ENCODE peak calls at places on chromosomes 5 and 9, in five cellular contexts. V is H1, I is H9, K is mesenchymal stem cell, U is neuronal stem cell. Z is an unnamed sample.

GRCh38 chr5:83817591-83817990 is 96.9 kb upstream of the HAPLN1 start:
- DNase-seq in V (no peak), I (no peak), K (no peak), U (no peak), Z (no peak)

GRCh38 chr5:143244990-143245389 is 158.5 kb downstream of the NR3C1 start:
- DNase-seq in V (no peak), I (no peak), K (peak; percentile 74), U (no peak), Z (no peak)

GRCh38 chr5:174306345-174307030 is 261.0 kb downstream of the NSG2 start:
- DNase-seq in V (no peak), I (peak; percentile 24), K (peak; percentile 6), U (no peak), Z (no peak)

GRCh38 chr5:95630394-95630917 is 10.6 kb downstream of the GPR150 start:
- DNase-seq in V (no peak), I (no peak), K (no peak), U (no peak), Z (no peak)

GRCh38 chr9:109986423-109987055 is 206.5 kb downstream of the PALM2AKAP2 start:
- DNase-seq in V (no peak), I (no peak), K (peak; percentile 77), U (no peak), Z (peak; percentile 40)

GRCh38 chr5:6749026-6749716 is 35.9 kb downstream of the TENT4A start:
- DNase-seq in V (no peak), I (no peak), K (no peak), U (no peak), Z (no peak)

GRCh38 chr5:96626956-96627355 is 35.2 kb upstream of the CAST start:
- DNase-seq in V (no peak), I (no peak), K (peak; percentile 70), U (no peak), Z (peak; percentile 6)

GRCh38 chr5:1293997-1294838 is 650 bp downstream of the TERT start:
- DNase-seq in V (peak; percentile 78), I (peak; percentile 66), K (no peak), U (no peak), Z (no peak)

GRCh38 chr5:103469288-103470065 is 93.1 kb downstream of the NUDT12 start:
- DNase-seq in V (no peak), I (no peak), K (peak; percentile 25), U (no peak), Z (peak; percentile 69)

GRCh38 chr9:129138476-129139232 is 27.4 kb downstream of the PTPA start:
- DNase-seq in V (no peak), I (no peak), K (peak; percentile 79), U (no peak), Z (no peak)

GRCh38 chr9:73146113-73146815 is 5.4 kb upstream of the ANXA1 start:
- DNase-seq in V (no peak), I (no peak), K (no peak), U (no peak), Z (no peak)

GRCh38 chr9:125541840-125542243 is 165.2 kb downstream of the MAPKAP1 start:
- DNase-seq in V (no peak), I (no peak), K (no peak), U (no peak), Z (no peak)

GRCh38 chr9:112174223-112174964 is 703 bp downstream of the SUSD1 start:
- DNase-seq in V (no peak), I (no peak), K (peak; percentile 65), U (no peak), Z (peak; percentile 60)

GRCh38 chr5:109911731-109912130 is 222.0 kb downstream of the MAN2A1 start:
- DNase-seq in V (no peak), I (no peak), K (peak; percentile 23), U (no peak), Z (no peak)

GRCh38 chr9:116336133-116336862 is 182.7 kb downstream of the PAPPA start:
- DNase-seq in V (no peak), I (no peak), K (peak; percentile 74), U (no peak), Z (no peak)

GRCh38 chr9:18037981-18038380 is 436.0 kb upstream of the ADAMTSL1 start:
- DNase-seq in V (no peak), I (no peak), K (no peak), U (no peak), Z (no peak)

GRCh38 chr9:108921200-108921599 is 12.7 kb downstream of the ELP1 start:
- DNase-seq in V (no peak), I (no peak), K (no peak), U (no peak), Z (no peak)

GRCh38 chr9:20319641-20320337 is 302.5 kb downstream of the MLLT3 start:
- DNase-seq in V (no peak), I (no peak), K (peak; percentile 92), U (no peak), Z (no peak)

GRCh38 chr9:109780453-109781033 is 545 bp downstream of the PALM2AKAP2 start:
- DNase-seq in V (peak; percentile 58), I (no peak), K (peak; percentile 63), U (peak; percentile 31), Z (no peak)

GRCh38 chr5:43514471-43514815 is 505 bp downstream of the C5orf34 start:
- DNase-seq in V (no peak), I (no peak), K (peak; percentile 85), U (no peak), Z (peak; percentile 73)

GRCh38 chr9:123996731-123997421 is 14.7 kb upstream of the LHX2 start:
- DNase-seq in V (peak; percentile 65), I (peak; percentile 49), K (no peak), U (peak; percentile 15), Z (peak; percentile 22)

GRCh38 chr9:70600479-70600878 is 186.0 kb upstream of the KLF9 start:
- DNase-seq in V (no peak), I (no peak), K (peak; percentile 93), U (no peak), Z (peak; percentile 7)

GRCh38 chr9:135087899-135088347 is 455 bp downstream of the OLFM1 start:
- DNase-seq in V (peak; percentile 64), I (no peak), K (no peak), U (no peak), Z (no peak)

GRCh38 chr9:13190040-13190439 is 89.5 kb downstream of the MPDZ start:
- DNase-seq in V (no peak), I (no peak), K (no peak), U (no peak), Z (peak; percentile 92)

GRCh38 chr9:123773783-123774182 is 156.1 kb downstream of the DENND1A start:
- DNase-seq in V (no peak), I (no peak), K (no peak), U (no peak), Z (no peak)

GRCh38 chr5:75856056-75856455 is 138.8 kb upstream of the POC5 start:
- DNase-seq in V (no peak), I (no peak), K (no peak), U (no peak), Z (no peak)

GRCh38 chr5:75678155-75678554 is 39.1 kb downstream of the POC5 start:
- DNase-seq in V (no peak), I (no peak), K (no peak), U (no peak), Z (no peak)

GRCh38 chr5:40437452-40437861 is 242.3 kb upstream of the PTGER4 start:
- DNase-seq in V (no peak), I (no peak), K (peak; percentile 74), U (no peak), Z (peak; percentile 63)

GRCh38 chr9:136856541-136857141 is 4.5 kb downstream of the MAMDC4 start:
- DNase-seq in V (peak; percentile 52), I (peak; percentile 31), K (no peak), U (no peak), Z (no peak)

GRCh38 chr9:116497081-116497480 is 190.0 kb upstream of the TRIM32 start:
- DNase-seq in V (no peak), I (no peak), K (no peak), U (no peak), Z (no peak)

GRCh38 chr5:129991780-129992179 is 87.5 kb downstream of the CHSY3 start:
- DNase-seq in V (no peak), I (no peak), K (no peak), U (no peak), Z (no peak)

GRCh38 chr5:143874312-143874711 is 62.4 kb downstream of the HMHB1 start:
- DNase-seq in V (no peak), I (no peak), K (no peak), U (no peak), Z (no peak)

DNA sequence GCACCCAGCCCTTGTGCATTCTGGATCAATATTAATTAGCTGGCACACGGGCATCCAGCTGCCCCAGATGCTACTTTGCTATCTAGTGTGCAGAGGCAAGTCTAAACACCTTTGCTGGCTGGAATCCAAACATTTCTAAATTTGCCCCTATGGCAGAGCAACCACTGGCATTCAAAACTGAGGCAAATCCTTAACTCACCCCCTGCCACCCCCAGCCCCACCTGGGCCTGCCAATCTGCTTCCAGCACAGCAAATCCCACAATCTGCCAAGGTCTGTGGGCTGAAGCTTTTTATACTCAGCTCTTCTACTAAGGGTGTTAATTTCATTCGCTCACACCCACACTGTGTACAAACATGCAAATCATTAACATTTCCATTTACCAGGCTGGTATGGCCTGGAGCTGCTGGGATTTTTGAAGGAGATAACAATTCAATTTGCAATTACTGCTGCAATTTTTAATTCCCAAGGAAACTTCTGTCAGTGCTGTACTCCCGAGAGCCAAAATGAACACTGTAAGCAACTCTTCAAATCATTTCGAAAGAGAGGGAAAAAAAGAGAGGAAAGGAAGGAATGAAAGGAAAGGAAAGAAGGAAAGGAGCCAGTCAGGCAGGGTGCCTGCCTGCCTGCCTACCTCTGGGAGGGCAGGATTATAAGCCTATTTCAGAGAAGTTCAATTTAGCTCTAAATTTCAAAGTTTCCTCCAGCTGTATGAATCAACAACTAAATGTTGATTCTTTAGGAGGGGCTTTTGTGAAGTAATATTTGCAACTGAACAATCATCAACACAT is 35.5 kb downstream of the RAPGEF1 start:
- DNase-seq in V (no peak), I (no peak), K (no peak), U (no peak), Z (peak; percentile 58)
- H3K27ac ChIP-seq in V (no peak overlapping the region), I (peak overlapping the region; percentile 13), K (no peak overlapping the region), U (no peak overlapping the region), Z (no peak overlapping the region)

GRCh38 chr5:149808264-149808982 is 78.3 kb downstream of the PPARGC1B start:
- DNase-seq in V (no peak), I (no peak), K (no peak), U (no peak), Z (no peak)
- H2BK12ac ChIP-seq in V (no peak overlapping the region), I (no peak overlapping the region), K (no peak overlapping the region), U (no peak overlapping the region), Z (no peak overlapping the region)

DNA sequence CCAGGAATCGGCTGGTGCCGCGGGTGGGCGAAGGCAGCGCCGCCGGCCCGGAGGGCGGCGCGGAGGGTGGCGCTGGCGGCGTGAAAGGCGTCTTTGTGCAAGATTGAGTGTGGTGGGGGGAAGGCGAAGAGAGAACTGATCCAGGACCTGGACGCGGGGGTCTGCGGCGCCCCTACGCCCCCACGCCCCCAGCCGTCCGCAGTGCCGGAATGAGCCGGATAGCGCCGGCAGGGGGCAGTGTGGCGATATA is 4.5 kb upstream of the RGMB start:
- DNase-seq in V (no peak), I (no peak), K (no peak), U (no peak), Z (peak; percentile 17)
- H3K4ac ChIP-seq in V (no peak overlapping the region), I (no peak overlapping the region), K (peak overlapping the region; percentile 92), U (peak overlapping the region; percentile 81), Z (no peak overlapping the region)

DNA sequence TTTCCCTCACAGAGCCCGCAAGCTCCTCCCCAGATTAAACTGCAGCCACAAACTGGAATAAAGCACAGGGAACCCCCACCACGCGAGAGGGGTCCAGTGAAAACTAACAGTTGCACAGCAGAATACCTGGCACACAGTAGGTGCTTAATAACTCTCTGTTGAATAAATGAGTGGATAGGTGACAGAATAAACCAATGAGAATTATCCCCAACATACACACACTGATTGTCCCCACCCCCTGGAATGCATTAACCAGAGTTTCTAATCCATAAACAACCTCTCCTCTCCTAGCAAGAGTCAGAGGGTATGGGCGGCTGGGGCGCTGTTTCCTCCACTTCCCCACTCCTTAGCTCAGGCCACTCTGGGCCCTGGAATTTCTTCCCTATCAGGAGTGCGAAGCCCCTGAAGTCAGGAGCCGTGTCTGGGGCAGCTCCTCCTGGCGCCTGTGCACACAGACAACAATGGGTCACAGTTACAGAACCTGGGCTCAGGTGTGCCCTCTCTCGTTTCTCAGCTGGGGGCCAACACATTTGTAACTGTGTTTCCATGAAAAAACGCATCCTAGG is 27.6 kb downstream of the RAPGEF1 start:
- DNase-seq in V (no peak), I (no peak), K (no peak), U (no peak), Z (no peak)
- H3K27ac ChIP-seq in V (no peak overlapping the region), I (no peak overlapping the region), K (no peak overlapping the region), U (no peak overlapping the region), Z (no peak overlapping the region)

Z was measured in trophoblast cell.